ENCODE peak calls at places on chromosomes 11 and 22, in seven cellular contexts. S, M, Y, A, G, X and K are unnamed samples.

GRCh38 chr11:12640926-12641849 is 33.0 kb upstream of the TEAD1 start:
- DNase-seq in S (no peak), M (no peak), Y (no peak), A (no peak), G (peak; percentile 15), X (no peak), K (peak; percentile 10)

GRCh38 chr22:44394246-44395115 is 81.7 kb upstream of the SHISAL1 start:
- DNase-seq in S (no peak), M (peak; percentile 37), Y (no peak), A (no peak), G (no peak), X (peak; percentile 6), K (no peak)

GRCh38 chr22:35376728-35377472 is 4.0 kb upstream of the HMOX1 start:
- DNase-seq in S (peak; percentile 87), M (peak; percentile 87), Y (peak; percentile 83), A (peak; percentile 87), G (peak; percentile 92), X (no peak), K (peak; percentile 41)

GRCh38 chr11:86184728-86185127 is 59.8 kb upstream of the EED start:
- DNase-seq in S (no peak), M (no peak), Y (no peak), A (no peak), G (no peak), X (no peak), K (no peak)

GRCh38 chr22:30889996-30890480 is 78.5 kb downstream of the MORC2 start:
- DNase-seq in S (no peak), M (peak; percentile 35), Y (no peak), A (no peak), G (no peak), X (peak; percentile 11), K (no peak)

GRCh38 chr11:84255483-84255882 is 969.3 kb upstream of the CCDC90B start:
- DNase-seq in S (no peak), M (no peak), Y (no peak), A (no peak), G (no peak), X (no peak), K (no peak)

GRCh38 chr11:21556936-21557335 is 635.9 kb upstream of the ANO5 start:
- DNase-seq in S (no peak), M (no peak), Y (no peak), A (no peak), G (no peak), X (peak; percentile 6), K (no peak)

GRCh38 chr11:109035261-109035660 is 370.4 kb downstream of the DDX10 start:
- DNase-seq in S (no peak), M (no peak), Y (no peak), A (no peak), G (no peak), X (no peak), K (no peak)

GRCh38 chr11:96036863-96037262 is 113.0 kb upstream of the MTMR2 start:
- DNase-seq in S (no peak), M (no peak), Y (no peak), A (no peak), G (no peak), X (no peak), K (no peak)

GRCh38 chr11:47106839-47107520 is 69.7 kb downstream of the ARFGAP2 start:
- DNase-seq in S (no peak), M (no peak), Y (no peak), A (no peak), G (no peak), X (no peak), K (no peak)

GRCh38 chr11:93861808-93862207 is 11.4 kb upstream of the VSTM5 start:
- DNase-seq in S (no peak), M (no peak), Y (no peak), A (no peak), G (no peak), X (no peak), K (no peak)

GRCh38 chr22:44648821-44649566 is 53.0 kb upstream of the PRR5 start:
- DNase-seq in S (no peak), M (no peak), Y (no peak), A (no peak), G (no peak), X (peak; percentile 19), K (no peak)

GRCh38 chr11:44972746-44973435 is 22.2 kb upstream of the TP53I11 start:
- DNase-seq in S (no peak), M (no peak), Y (no peak), A (no peak), G (no peak), X (no peak), K (no peak)

GRCh38 chr11:94948070-94948617 is 25.2 kb downstream of the CWC15 start:
- DNase-seq in S (no peak), M (no peak), Y (no peak), A (no peak), G (no peak), X (no peak), K (no peak)
- TF ChIP-seq JUND in S (no peak), M (no peak), Y (no peak), A (no peak), G (no peak), X (no peak), K (no peak)

GRCh38 chr22:36413022-36413770 is 25.4 kb upstream of the MYH9 start:
- DNase-seq in S (no peak), M (no peak), Y (no peak), A (no peak), G (peak; percentile 53), X (no peak), K (no peak)

GRCh38 chr22:36409067-36409466 is 21.3 kb upstream of the MYH9 start:
- DNase-seq in S (no peak), M (no peak), Y (no peak), A (no peak), G (no peak), X (no peak), K (no peak)

GRCh38 chr22:36406721-36407120 is 19.0 kb upstream of the MYH9 start:
- DNase-seq in S (no peak), M (no peak), Y (no peak), A (no peak), G (no peak), X (no peak), K (no peak)

GRCh38 chr22:36411589-36412258 is 24.0 kb upstream of the MYH9 start:
- DNase-seq in S (no peak), M (no peak), Y (no peak), A (no peak), G (peak; percentile 80), X (no peak), K (no peak)

DNA sequence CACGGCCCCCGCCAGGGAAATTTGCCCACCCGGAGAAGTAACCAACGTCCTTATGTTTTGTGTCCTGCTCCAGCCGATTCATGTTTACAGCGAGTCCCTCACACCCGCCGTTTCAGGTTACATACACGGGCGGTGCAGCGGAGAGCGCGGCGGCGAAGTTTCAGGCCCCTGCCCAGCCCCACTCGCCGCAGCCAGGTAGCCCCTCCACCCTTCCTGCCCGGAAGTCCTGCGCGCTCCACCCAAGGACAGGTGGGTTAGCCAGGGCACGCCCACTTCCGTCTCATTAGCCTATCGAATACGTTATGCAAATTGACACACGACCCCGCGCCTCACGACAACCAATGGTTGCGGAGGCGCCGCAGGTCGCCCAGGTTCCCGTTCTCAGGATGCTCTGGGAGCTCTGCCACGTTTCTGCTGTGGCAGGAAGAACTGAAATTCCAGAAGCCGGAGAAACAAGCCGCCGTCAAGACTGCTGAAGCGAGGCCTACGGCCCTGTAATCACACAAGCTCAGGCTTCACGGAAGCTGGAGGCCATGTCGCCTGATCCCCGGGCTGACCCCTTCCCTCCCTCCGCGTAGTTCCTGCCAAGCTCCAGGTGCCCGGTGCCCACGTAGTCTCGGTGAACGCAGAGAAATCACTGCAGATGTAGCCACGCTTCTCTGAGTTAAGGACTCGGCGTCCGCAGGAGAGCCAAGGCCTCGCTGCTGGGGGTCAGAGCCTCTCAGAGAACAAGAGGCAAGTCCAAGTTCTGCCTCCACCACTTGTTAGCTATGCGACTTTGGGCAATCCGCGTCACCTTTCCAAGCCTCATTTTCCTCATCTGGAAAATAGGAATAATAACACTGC is 22.4 kb upstream of the MYH9 start:
- DNase-seq in S (no peak), M (peak; percentile 90), Y (peak; percentile 96), A (no peak), G (peak; percentile 97), X (no peak), K (peak; percentile 98)
- TF ChIP-seq JUND in S (no peak), M (peak; percentile 15), Y (peak; percentile 25), A (no peak), G (no peak), X (no peak), K (no peak)

GRCh38 chr11:130219148-130219547 is 59.6 kb downstream of the ST14 start:
- DNase-seq in S (no peak), M (peak; percentile 37), Y (no peak), A (no peak), G (no peak), X (no peak), K (no peak)

GRCh38 chr11:130216591-130217132 is 57.1 kb downstream of the ST14 start:
- DNase-seq in S (no peak), M (peak; percentile 47), Y (no peak), A (no peak), G (no peak), X (no peak), K (no peak)

GRCh38 chr11:130217632-130218031 is 58.0 kb downstream of the ST14 start:
- DNase-seq in S (no peak), M (peak; percentile 49), Y (no peak), A (no peak), G (no peak), X (no peak), K (no peak)

GRCh38 chr11:130217133-130217631 is 57.6 kb downstream of the ST14 start:
- DNase-seq in S (no peak), M (peak; percentile 52), Y (no peak), A (no peak), G (no peak), X (no peak), K (no peak)

GRCh38 chr11:130218501-130218900 is 58.9 kb downstream of the ST14 start:
- DNase-seq in S (no peak), M (peak; percentile 44), Y (no peak), A (no peak), G (no peak), X (no peak), K (no peak)
- TF ChIP-seq JUND in S (no peak), M (no peak), Y (no peak), A (no peak), G (no peak), X (no peak), K (no peak)

DNA sequence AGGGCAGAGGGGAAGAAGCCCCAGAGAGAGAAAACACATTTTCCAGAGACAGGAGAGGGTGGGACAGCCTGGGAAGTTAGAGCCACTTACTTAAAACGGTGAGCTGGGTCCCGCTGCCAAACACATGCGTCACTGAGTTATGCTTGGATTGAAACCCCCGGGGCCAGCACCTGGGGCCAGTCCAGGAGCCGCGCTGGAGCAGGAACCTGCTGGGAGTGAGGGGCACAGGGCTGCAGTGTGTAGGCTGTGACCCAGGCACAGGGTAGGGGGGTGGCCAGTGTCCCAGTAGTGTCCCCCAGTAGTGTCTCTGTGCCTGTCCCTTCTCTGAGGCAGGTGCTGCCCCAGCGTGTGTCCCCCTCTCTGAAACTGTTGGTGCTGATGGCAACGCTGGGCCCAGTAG is 5.2 kb downstream of the IGLL1 start:
- DNase-seq in S (no peak), M (no peak), Y (no peak), A (no peak), G (no peak), X (no peak), K (no peak)
- TF ChIP-seq JUND in S (no peak), M (no peak), Y (no peak), A (no peak), G (no peak), X (no peak), K (no peak)

GRCh38 chr11:17542249-17542648 is 2.0 kb downstream of the USH1C start:
- DNase-seq in S (no peak), M (no peak), Y (no peak), A (no peak), G (peak; percentile 62), X (no peak), K (no peak)
- TF ChIP-seq JUND in S (no peak), M (no peak), Y (no peak), A (no peak), G (no peak), X (no peak), K (no peak)